ENCODE peak calls at places on chromosomes 13 and 19, in four cellular contexts. J, W, E and S are unnamed samples.

GRCh38 chr19:55376381-55376933 is at the start of gene TMEM190:
- DNase-seq in W (peak), J (no peak), E (no peak), S (no peak)

GRCh38 chr19:10936661-10937084 is 8.1 kb downstream of the TIMM29 start:
- DNase-seq in W (peak), J (peak), E (no peak), S (peak)

GRCh38 chr13:110015253-110015652 is 228.9 kb upstream of the IRS2 start:
- DNase-seq in E (no peak), W (no peak), J (no peak), S (no peak)

GRCh38 chr13:21121616-21122015 is 54.7 kb downstream of the SKA3 start:
- DNase-seq in J (no peak), W (no peak), E (no peak), S (no peak)

GRCh38 chr13:99922631-99923404 is 48.7 kb downstream of the ZIC5 start:
- DNase-seq in W (no peak), J (no peak), E (no peak), S (no peak)

GRCh38 chr19:13089139-13089856 is 13.4 kb downstream of the LYL1 start:
- DNase-seq in W (peak), E (peak), J (no peak), S (no peak)

GRCh38 chr13:29886446-29886845 is 36.0 kb upstream of the UBL3 start:
- DNase-seq in W (no peak), E (no peak), J (no peak), S (no peak)

GRCh38 chr13:22758245-22758644 is 422.5 kb upstream of the SGCG start:
- DNase-seq in E (no peak), J (no peak), W (no peak), S (no peak)

GRCh38 chr13:100983111-100983510 is 308.5 kb upstream of the TMTC4 start:
- DNase-seq in W (no peak), E (no peak), J (no peak), S (no peak)

GRCh38 chr13:62038214-62038613 is 622.6 kb upstream of the PCDH20 start:
- DNase-seq in E (no peak), J (peak), W (no peak), S (no peak)

GRCh38 chr19:55516878-55517620 is 19.9 kb downstream of the SBK2 start:
- DNase-seq in E (peak), J (peak), W (peak), S (peak)

GRCh38 chr19:38671654-38672053 is 24.2 kb downstream of the ACTN4 start:
- DNase-seq in E (no peak), J (no peak), W (no peak), S (no peak)

GRCh38 chr19:38667552-38668205 is 20.2 kb downstream of the ACTN4 start:
- DNase-seq in W (no peak), J (no peak), E (no peak), S (no peak)

GRCh38 chr19:38670921-38671398 is 23.5 kb downstream of the ACTN4 start:
- DNase-seq in W (no peak), J (no peak), E (no peak), S (no peak)

GRCh38 chr19:38666662-38667448 is 19.4 kb downstream of the ACTN4 start:
- DNase-seq in E (peak), W (no peak), J (no peak), S (no peak)

GRCh38 chr19:38669532-38669931 is 22.1 kb downstream of the ACTN4 start:
- DNase-seq in E (no peak), W (no peak), J (no peak), S (no peak)
- TF ChIP-seq SPI1 in E (no peak), W (no peak), J (no peak), S (no peak)

DNA sequence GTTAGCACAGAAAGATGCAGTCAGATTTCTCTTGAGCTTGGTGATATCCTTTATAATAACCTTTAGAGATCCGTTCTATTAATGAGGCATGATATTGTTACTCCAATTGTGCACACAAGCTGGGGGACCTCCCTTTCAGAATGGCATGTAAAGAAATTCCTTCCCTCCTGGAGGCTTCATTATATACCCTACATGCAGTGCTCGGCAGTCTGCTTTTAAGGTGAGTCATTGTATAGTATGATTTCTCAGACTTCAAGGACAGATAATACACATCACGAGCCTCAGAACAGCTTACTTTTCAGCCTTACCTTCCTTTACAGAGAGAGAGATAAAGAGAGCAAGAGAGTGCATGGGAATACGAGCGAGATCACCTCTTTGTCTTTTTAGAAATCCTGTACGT is 261.3 kb downstream of the ATP8A2 start:
- DNase-seq in J (no peak), W (no peak), E (no peak), S (no peak)
- TF ChIP-seq SPI1 in J (no peak), W (no peak), E (no peak), S (no peak)

GRCh38 chr19:18481505-18482222 is 40.2 kb downstream of the ELL start:
- DNase-seq in W (no peak), E (no peak), J (no peak), S (no peak)
- TF ChIP-seq SPI1 in W (no peak), E (no peak), J (no peak), S (no peak)

DNA sequence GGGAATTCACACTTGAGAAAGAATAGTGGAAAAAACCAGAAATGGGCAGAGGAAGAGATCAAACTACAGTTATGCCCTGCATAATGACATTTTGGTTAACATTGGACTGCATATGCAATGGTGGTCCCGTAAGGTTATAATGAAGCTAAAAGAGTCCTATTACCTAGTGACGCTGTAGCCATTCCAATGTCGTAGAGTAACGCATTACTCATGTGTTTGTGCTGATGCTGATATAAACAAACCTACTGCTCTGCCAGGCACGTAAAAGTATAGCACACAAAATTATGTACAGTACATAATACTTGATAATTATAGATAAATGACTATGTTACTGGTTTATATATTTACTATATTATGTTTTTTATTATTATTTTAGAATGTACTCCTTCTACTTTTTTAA is 121.1 kb downstream of the KLF5 start:
- DNase-seq in W (no peak), J (no peak), E (no peak), S (no peak)
- TF ChIP-seq SPI1 in W (no peak), J (no peak), E (no peak), S (no peak)

GRCh38 chr19:30648321-30648720 is 276.1 kb downstream of the ZNF536 start:
- DNase-seq in W (no peak), E (no peak), J (no peak), S (no peak)

GRCh38 chr19:30651066-30651465 is 278.9 kb downstream of the ZNF536 start:
- DNase-seq in J (no peak), E (no peak), W (no peak), S (no peak)

GRCh38 chr19:30649149-30649548 is 277.0 kb downstream of the ZNF536 start:
- DNase-seq in W (no peak), J (no peak), E (no peak), S (no peak)

GRCh38 chr19:30651691-30652090 is 279.5 kb downstream of the ZNF536 start:
- DNase-seq in J (no peak), W (no peak), E (no peak), S (no peak)

GRCh38 chr19:30649934-30650614 is 277.9 kb downstream of the ZNF536 start:
- DNase-seq in W (peak), E (peak), J (peak), S (no peak)
- TF ChIP-seq SPI1 in W (no peak), E (no peak), J (no peak), S (no peak)

DNA sequence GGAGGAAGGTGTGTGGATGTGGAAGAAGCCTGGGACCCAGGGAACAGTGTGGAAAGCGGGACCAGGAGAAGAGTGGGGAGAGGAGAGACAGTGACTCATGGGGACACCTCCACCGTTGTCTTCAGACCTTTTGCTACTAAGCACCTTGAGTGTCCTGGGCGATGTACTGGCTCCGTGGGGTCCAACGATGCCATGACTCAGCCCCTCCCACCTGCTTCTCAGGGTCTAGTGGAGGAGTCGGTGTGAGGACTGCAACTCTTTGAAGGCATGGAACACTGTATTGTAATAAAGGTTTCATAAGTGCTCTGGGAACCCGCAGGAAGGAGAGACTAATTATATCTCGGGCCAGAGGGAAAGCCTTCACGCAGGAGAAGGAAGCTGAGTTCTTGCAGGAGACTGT is 166.9 kb upstream of the KL start:
- DNase-seq in J (no peak), E (no peak), W (no peak), S (no peak)
- TF ChIP-seq SPI1 in J (no peak), E (no peak), W (no peak), S (no peak)

GRCh38 chr13:24269803-24270202 is 39.6 kb upstream of the C1QTNF9 start:
- DNase-seq in J (no peak), W (no peak), E (no peak), S (no peak)

GRCh38 chr13:24264976-24265375 is 44.4 kb upstream of the C1QTNF9 start:
- DNase-seq in W (no peak), J (no peak), E (no peak), S (no peak)

GRCh38 chr13:24265453-24265852 is 43.9 kb upstream of the C1QTNF9 start:
- DNase-seq in J (no peak), W (no peak), E (no peak), S (no peak)

GRCh38 chr13:24267801-24268200 is 41.6 kb upstream of the C1QTNF9 start:
- DNase-seq in E (no peak), W (no peak), J (no peak), S (no peak)

DNA sequence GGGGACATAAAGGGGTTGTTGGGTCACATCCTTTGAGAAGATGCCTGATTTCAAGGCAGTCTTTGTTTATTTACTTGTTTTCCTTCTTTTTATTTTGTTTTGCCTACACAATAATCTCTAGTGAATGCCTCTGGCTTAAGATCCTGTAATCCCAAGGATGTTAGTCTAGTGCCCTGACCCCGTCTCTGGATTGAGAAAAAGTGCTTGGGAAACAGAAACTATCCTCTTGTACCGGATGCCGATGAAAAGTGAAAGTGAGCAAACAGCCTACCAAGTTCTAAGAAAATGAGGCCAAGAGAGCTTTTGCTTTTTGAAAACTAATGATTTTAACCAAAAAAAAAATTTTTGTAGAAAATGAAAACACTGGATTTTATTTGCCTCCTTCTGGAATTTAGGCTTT is 42.1 kb upstream of the C1QTNF9 start:
- DNase-seq in E (no peak), J (peak), W (no peak), S (no peak)
- TF ChIP-seq SPI1 in E (no peak), J (no peak), W (no peak), S (no peak)

GRCh38 chr19:33698576-33699435 is 77.1 kb downstream of the CHST8 start:
- DNase-seq in W (no peak), J (no peak), E (no peak), S (no peak)
- TF ChIP-seq SPI1 in W (no peak), J (no peak), E (no peak), S (no peak)